ENCODE peak calls at places on chromosomes 16 and 17, in ten cellular contexts. O is stimulated activated CD4-positive, alpha-beta T cell treated with anti-CD3 and anti-CD28 coated beads, Interleukin-15, amount 100 ng/mL, for 1 hour; K is amniotic stem cell; C is GM04503; X is HL-60; W is GM03348; A is RCC 7860; E is mammary epithelial cell; U is H9; B is NCI-H1092 treated with DMSO at 0.1 percent for 48 hours. V is an unnamed sample.

GRCh38 chr17:66040402-66040801 is 151.5 kb downstream of the CEP112 start:
- DNase-seq in A (no peak), X (no peak), O (no peak), W (no peak), U (peak), B (no peak), E (no peak), C (no peak), K (no peak), V (peak)

GRCh38 chr17:36510636-36511035 is 24.0 kb downstream of the MYO19 start:
- DNase-seq in K (no peak), E (no peak), U (no peak), W (no peak), C (no peak), X (no peak), O (no peak), B (no peak), A (no peak), V (no peak)

GRCh38 chr17:80726558-80727408 is 182.1 kb downstream of the RPTOR start:
- DNase-seq in W (no peak), U (no peak), B (no peak), X (no peak), E (no peak), C (no peak), K (no peak), O (no peak), A (no peak), V (peak)

GRCh38 chr17:74113952-74114351 is 89.5 kb upstream of the RPL38 start:
- DNase-seq in E (no peak), B (no peak), W (no peak), K (no peak), O (no peak), A (no peak), U (no peak), X (no peak), C (no peak), V (no peak)

GRCh38 chr16:53952215-53953208 is 248.6 kb downstream of the FTO start:
- DNase-seq in W (peak), O (no peak), U (no peak), B (peak), C (no peak), X (no peak), E (no peak), A (peak), K (no peak), V (peak)

GRCh38 chr16:68393333-68393732 is 55.0 kb downstream of the SMPD3 start:
- DNase-seq in O (no peak), X (no peak), W (no peak), E (no peak), U (no peak), C (no peak), B (no peak), A (no peak), K (no peak), V (no peak)

GRCh38 chr17:78383725-78384471 is 5.4 kb downstream of the PGS1 start:
- DNase-seq in U (no peak), W (peak), E (peak), C (peak), O (peak), A (peak), K (no peak), B (no peak), X (peak), V (peak)

GRCh38 chr17:11268176-11268575 is 27.2 kb downstream of the SHISA6 start:
- DNase-seq in U (no peak), B (no peak), A (no peak), X (no peak), E (no peak), O (no peak), C (no peak), W (no peak), K (no peak), V (no peak)

GRCh38 chr16:31333686-31334649 is 21.0 kb upstream of the ITGAX start:
- DNase-seq in U (peak), O (no peak), B (peak), W (no peak), A (no peak), E (peak), C (peak), X (peak), K (no peak), V (peak)

GRCh38 chr16:48194828-48195566 is 39.2 kb upstream of the ABCC12 start:
- DNase-seq in U (no peak), O (no peak), E (peak), C (no peak), K (no peak), W (no peak), A (no peak), X (peak), B (peak), V (peak)

GRCh38 chr17:51189628-51190027 is 23.4 kb downstream of the NME2 start:
- DNase-seq in K (no peak), E (no peak), W (no peak), X (no peak), A (no peak), U (no peak), O (no peak), C (no peak), B (no peak), V (no peak)

GRCh38 chr16:22327446-22327775 is 30.2 kb downstream of the POLR3E start:
- DNase-seq in U (no peak), A (no peak), X (no peak), C (no peak), W (no peak), O (no peak), B (no peak), K (no peak), E (no peak), V (no peak)

GRCh38 chr17:50303051-50303450 is 28.8 kb downstream of the TMEM92 start:
- DNase-seq in E (no peak), X (no peak), W (no peak), C (no peak), U (no peak), B (no peak), K (no peak), O (no peak), A (no peak), V (no peak)

GRCh38 chr17:33688771-33689170 is 395.7 kb upstream of the ASIC2 start:
- DNase-seq in K (no peak), O (no peak), W (no peak), U (no peak), X (no peak), A (no peak), C (no peak), E (no peak), B (no peak), V (no peak)

GRCh38 chr16:66306366-66307150 is 59.9 kb upstream of the CDH5 start:
- DNase-seq in A (no peak), X (no peak), C (no peak), E (no peak), K (no peak), W (no peak), O (no peak), U (no peak), B (no peak), V (no peak)

GRCh38 chr17:81391964-81392908 is 3.0 kb upstream of the BAHCC1 start:
- DNase-seq in W (peak), B (no peak), O (no peak), U (no peak), X (no peak), A (no peak), E (no peak), C (no peak), K (no peak), V (peak)

GRCh38 chr16:68446941-68447675 is 1.2 kb downstream of the SMPD3 start:
- DNase-seq in E (no peak), X (no peak), K (no peak), B (peak), A (no peak), W (no peak), U (no peak), C (no peak), O (no peak), V (no peak)

GRCh38 chr17:38798614-38799500 is 499 bp downstream of the PIP4K2B start:
- DNase-seq in E (peak), O (peak), U (peak), K (no peak), B (peak), C (no peak), A (peak), X (peak), W (peak), V (peak)

V was measured in kidney tubule cell.